ENCODE peak calls at places on chromosomes 7 and 10, in eight cellular contexts. F, E, D, G, Z, O, U and T are unnamed samples.
A peak's percentile ranks its signal among the peaks of the same experiment; 100 is the strongest.

GRCh38 chr7:41869091-41869490 is 166.2 kb upstream of the INHBA start:
- DNase-seq in O (no peak), G (no peak), D (peak; percentile 84), E (peak; percentile 82), U (no peak), Z (no peak), F (no peak), T (no peak)

GRCh38 chr10:132404169-132404880 is 7.3 kb downstream of the PWWP2B start:
- DNase-seq in F (peak; percentile 76), E (no peak), U (no peak), D (no peak), O (no peak), Z (no peak), G (no peak), T (no peak)

GRCh38 chr7:16652888-16653287 is 6.9 kb downstream of the BZW2 start:
- DNase-seq in E (peak; percentile 91), G (no peak), F (no peak), Z (peak; percentile 86), U (peak; percentile 63), D (no peak), O (peak; percentile 78), T (no peak)

GRCh38 chr10:124701038-124701365 is 43.2 kb downstream of the FAM53B start:
- DNase-seq in E (no peak), G (no peak), U (no peak), F (no peak), D (no peak), Z (no peak), O (no peak), T (no peak)

GRCh38 chr7:96737545-96738050 is 28.0 kb upstream of the SEM1 start:
- DNase-seq in E (no peak), G (no peak), O (no peak), F (no peak), U (no peak), D (no peak), Z (no peak), T (no peak)

GRCh38 chr10:77899690-77900089 is 26.9 kb downstream of the DLG5 start:
- DNase-seq in E (no peak), U (no peak), O (no peak), G (no peak), F (no peak), Z (no peak), D (no peak), T (no peak)

GRCh38 chr7:139909379-139910050 is 80.5 kb downstream of the TBXAS1 start:
- DNase-seq in O (no peak), G (no peak), D (peak; percentile 77), F (no peak), U (no peak), E (peak; percentile 25), Z (no peak), T (no peak)

GRCh38 chr10:34010891-34011290 is 676.4 kb upstream of the NRP1 start:
- DNase-seq in Z (no peak), D (peak; percentile 41), F (no peak), O (no peak), U (no peak), G (no peak), E (peak; percentile 49), T (no peak)

GRCh38 chr7:148883233-148884048 is 650 bp downstream of the EZH2 start:
- DNase-seq in E (no peak), F (peak; percentile 88), U (peak; percentile 25), D (no peak), Z (peak; percentile 21), G (peak; percentile 34), O (no peak), T (peak; percentile 24)

GRCh38 chr7:50309736-50310135 is 5.2 kb downstream of the IKZF1 start:
- DNase-seq in Z (no peak), U (no peak), D (no peak), O (no peak), G (no peak), E (no peak), F (no peak), T (no peak)

DNA sequence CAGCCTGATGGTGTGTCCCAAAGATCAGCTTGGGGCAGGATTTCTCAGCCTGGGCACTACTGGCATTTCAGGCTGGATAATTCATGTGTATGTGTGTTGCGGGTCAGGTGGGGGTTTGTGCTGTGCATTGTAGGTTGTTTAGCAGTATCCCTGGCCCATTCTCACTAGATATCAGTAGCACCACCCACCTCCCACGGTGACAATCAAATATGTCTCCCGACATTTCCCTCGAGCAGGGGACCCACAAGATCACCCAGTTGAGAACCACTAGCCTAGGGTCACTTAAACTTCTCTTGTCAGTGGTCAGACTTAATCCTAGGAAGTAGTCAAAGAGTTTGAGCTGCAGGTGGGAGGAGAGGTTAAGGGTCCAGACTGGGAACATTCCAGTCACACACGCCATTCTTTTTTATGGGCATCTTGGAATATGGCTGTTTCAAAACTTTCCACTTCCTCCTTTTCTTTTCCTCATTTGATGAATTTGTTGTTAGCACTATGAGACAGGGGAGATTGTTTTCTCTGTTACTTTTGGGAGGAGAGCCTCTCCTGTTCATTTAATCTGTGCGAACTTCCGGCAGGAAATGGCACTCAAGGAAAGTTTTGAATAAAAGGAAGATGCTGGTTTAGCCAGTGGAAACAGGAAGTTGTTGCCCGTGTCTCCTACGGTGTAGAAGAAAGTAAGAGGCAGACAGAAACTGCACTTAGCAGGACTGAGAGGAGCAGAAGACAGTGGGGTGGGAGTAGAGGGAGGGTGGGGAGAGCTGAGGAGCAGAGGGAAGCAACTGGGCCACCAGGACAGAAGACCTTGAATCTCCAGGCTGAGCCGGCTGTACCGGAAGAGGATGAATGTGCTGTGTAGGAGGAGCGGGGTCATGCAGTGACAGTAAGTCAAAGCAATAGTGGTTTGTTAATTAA is 17.6 kb upstream of the EXOC6 start:
- DNase-seq in Z (no peak), F (peak; percentile 17), O (no peak), D (no peak), E (no peak), U (no peak), G (no peak), T (peak; percentile 12)
- H3K4me3 ChIP-seq in Z (no peak overlapping the region), F (peak overlapping the region; percentile 28), O (no peak overlapping the region), D (no peak overlapping the region), E (no peak overlapping the region), U (peak overlapping the region; percentile 26), G (peak overlapping the region; percentile 21), T (peak overlapping the region; percentile 24)

GRCh38 chr10:7667262-7668141 is 736 bp upstream of the ITIH5 start:
- DNase-seq in O (no peak), D (no peak), F (no peak), Z (no peak), E (no peak), U (no peak), G (peak; percentile 19), T (no peak)

GRCh38 chr10:7662522-7662921 is 4.2 kb downstream of the ITIH5 start:
- DNase-seq in O (no peak), E (no peak), F (no peak), Z (no peak), U (no peak), D (no peak), G (no peak), T (no peak)

GRCh38 chr10:7659560-7659959 is 7.2 kb downstream of the ITIH5 start:
- DNase-seq in Z (no peak), E (no peak), G (no peak), O (no peak), D (no peak), U (no peak), F (no peak), T (no peak)

GRCh38 chr10:7666253-7667023 is at the start of gene ITIH5:
- DNase-seq in U (no peak), O (no peak), F (peak; percentile 71), E (no peak), G (peak; percentile 24), D (no peak), Z (no peak), T (no peak)

DNA sequence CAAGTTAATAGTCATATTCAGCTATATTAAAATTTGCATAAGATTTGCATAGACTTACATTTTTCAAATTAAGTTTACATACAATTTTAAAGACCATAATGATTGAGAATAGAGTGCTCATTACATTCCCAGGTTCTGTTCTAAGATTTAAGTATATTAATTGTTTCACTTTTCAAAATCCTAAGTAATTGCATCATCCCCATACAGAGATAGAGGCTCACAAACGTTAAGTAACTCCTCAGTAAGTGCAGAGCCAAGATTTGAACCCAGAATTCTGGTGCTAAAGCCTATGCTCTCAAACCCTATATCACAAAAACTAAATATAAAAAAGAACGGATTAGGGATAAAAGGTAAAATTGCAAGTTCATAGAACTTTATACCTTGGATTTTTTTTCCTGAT is 2.1 kb downstream of the ITIH5 start:
- DNase-seq in D (no peak), U (no peak), E (no peak), O (no peak), F (no peak), Z (no peak), G (no peak), T (no peak)
- H3K27me3 ChIP-seq in D (peaks cover 25% of the 10 kb centered on the region), U (no peaks in the 10 kb centered on the region), E (peaks cover 20% of the 10 kb centered on the region), O (peaks cover 42% of the 10 kb centered on the region), F (peaks cover 62% of the 10 kb centered on the region), Z (no peaks in the 10 kb centered on the region), G (peaks cover 70% of the 10 kb centered on the region), T (peaks cover 16% of the 10 kb centered on the region)

GRCh38 chr10:112466802-112467201 is 19.8 kb downstream of the VTI1A start:
- DNase-seq in G (no peak), O (no peak), U (no peak), D (no peak), Z (no peak), E (no peak), F (no peak), T (no peak)

GRCh38 chr10:112456533-112456932 is 9.5 kb downstream of the VTI1A start:
- DNase-seq in D (no peak), G (no peak), F (no peak), Z (no peak), E (no peak), O (no peak), U (no peak), T (no peak)

GRCh38 chr10:112465299-112465882 is 18.4 kb downstream of the VTI1A start:
- DNase-seq in F (no peak), G (no peak), E (no peak), D (no peak), O (no peak), U (no peak), Z (no peak), T (no peak)

DNA sequence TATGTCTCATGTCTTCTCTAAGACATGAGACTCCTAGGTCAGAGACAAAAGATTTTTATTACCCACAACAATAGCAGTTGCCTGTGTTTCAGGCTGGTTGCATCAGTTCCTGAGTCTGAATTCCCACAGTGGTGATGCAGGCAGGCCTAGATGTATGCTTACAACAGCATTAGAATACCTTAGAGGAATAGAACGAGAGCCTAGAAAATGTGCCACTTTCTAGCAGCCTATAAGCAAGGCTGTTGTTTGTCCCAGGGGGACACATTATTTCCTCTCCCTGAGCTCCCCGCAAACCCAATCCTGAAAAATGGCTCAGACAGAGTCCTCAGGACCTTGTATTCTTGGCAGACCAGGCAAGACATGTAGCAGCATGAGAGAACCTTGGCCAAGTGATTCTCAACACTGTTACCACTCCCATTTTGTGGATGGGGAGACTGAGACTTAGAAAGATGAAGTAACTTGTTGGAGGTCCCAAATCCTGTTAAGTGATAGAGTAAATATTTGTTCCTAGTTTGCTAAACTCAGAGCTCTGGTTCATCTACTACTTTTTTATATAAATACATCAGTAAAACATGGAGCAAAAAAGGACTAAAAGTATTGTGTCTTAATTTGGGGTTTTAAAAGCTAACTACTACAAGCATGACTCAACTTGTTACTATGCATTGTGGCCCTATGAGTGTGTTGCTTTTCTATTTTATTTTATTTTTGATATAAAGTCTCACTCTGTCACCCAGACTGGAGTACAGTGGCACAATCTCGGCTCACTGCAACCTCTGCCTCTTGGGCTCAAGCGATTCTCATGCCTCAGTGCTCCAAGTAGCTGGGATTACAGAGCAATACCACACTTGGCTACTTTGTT is 14.2 kb downstream of the VTI1A start:
- DNase-seq in E (peak; percentile 87), F (no peak), Z (no peak), D (peak; percentile 87), G (no peak), O (no peak), U (no peak), T (no peak)
- H3K4me3 ChIP-seq in E (no peak overlapping the region), F (no peak overlapping the region), Z (no peak overlapping the region), D (no peak overlapping the region), G (no peak overlapping the region), O (no peak overlapping the region), U (no peak overlapping the region), T (no peak overlapping the region)

GRCh38 chr10:100485841-100486495 is 23.2 kb downstream of the WNT8B start:
- DNase-seq in F (no peak), Z (no peak), E (no peak), G (no peak), D (no peak), O (no peak), U (no peak), T (no peak)
- H3K27me3 ChIP-seq in F (peaks cover 20% of the 10 kb centered on the region), Z (no peaks in the 10 kb centered on the region), E (no peaks in the 10 kb centered on the region), G (peaks cover 10% of the 10 kb centered on the region), D (peaks cover 19% of the 10 kb centered on the region), O (peaks cover 15% of the 10 kb centered on the region), U (no peaks in the 10 kb centered on the region), T (no peaks in the 10 kb centered on the region)